ENCODE peak calls at places on chromosomes 4 and X, in ten cellular contexts. One of them, this sample, is unnamed.

GRCh38 chrX:147912093-147912801 is 528 bp downstream of the FMR1 start:
- DNase-seq in upper lobe of right lung: peak
- DNase-seq in hepatocyte: peak
- DNase-seq in psoas muscle: peak
- DNase-seq in tibial artery: peak
- DNase-seq in adrenal gland: peak
- DNase-seq in astrocyte: peak
- DNase-seq in AG10803: peak
- DNase-seq in neural progenitor cell: peak
- DNase-seq in GM12878: no peak
- DNase-seq in this sample: peak

GRCh38 chr4:98662619-98663225 is 4.3 kb upstream of the TSPAN5 start:
- DNase-seq in upper lobe of right lung: no peak
- DNase-seq in hepatocyte: no peak
- DNase-seq in psoas muscle: no peak
- DNase-seq in tibial artery: no peak
- DNase-seq in adrenal gland: no peak
- DNase-seq in astrocyte: peak
- DNase-seq in AG10803: peak
- DNase-seq in neural progenitor cell: peak
- DNase-seq in GM12878: no peak
- DNase-seq in this sample: no peak

GRCh38 chr4:96352051-96352517 is 512.2 kb downstream of the PDHA2 start:
- DNase-seq in upper lobe of right lung: no peak
- DNase-seq in hepatocyte: peak
- DNase-seq in psoas muscle: no peak
- DNase-seq in tibial artery: no peak
- DNase-seq in adrenal gland: no peak
- DNase-seq in astrocyte: peak
- DNase-seq in AG10803: no peak
- DNase-seq in neural progenitor cell: peak
- DNase-seq in GM12878: no peak
- DNase-seq in this sample: peak

GRCh38 chr4:7103031-7103598 is 35.3 kb upstream of the GRPEL1 start:
- DNase-seq in upper lobe of right lung: peak
- DNase-seq in hepatocyte: peak
- DNase-seq in psoas muscle: peak
- DNase-seq in tibial artery: peak
- DNase-seq in adrenal gland: peak
- DNase-seq in astrocyte: peak
- DNase-seq in AG10803: peak
- DNase-seq in neural progenitor cell: peak
- DNase-seq in GM12878: peak
- DNase-seq in this sample: peak

GRCh38 chrX:18707442-18708049 is at the start of gene PPEF1:
- DNase-seq in upper lobe of right lung: no peak
- DNase-seq in hepatocyte: no peak
- DNase-seq in psoas muscle: no peak
- DNase-seq in tibial artery: no peak
- DNase-seq in adrenal gland: no peak
- DNase-seq in astrocyte: no peak
- DNase-seq in AG10803: no peak
- DNase-seq in neural progenitor cell: no peak
- DNase-seq in GM12878: no peak
- DNase-seq in this sample: no peak

GRCh38 chr4:87422104-87423052 is at the start of gene NUDT9:
- DNase-seq in upper lobe of right lung: peak
- DNase-seq in hepatocyte: peak
- DNase-seq in psoas muscle: peak
- DNase-seq in tibial artery: peak
- DNase-seq in adrenal gland: peak
- DNase-seq in astrocyte: peak
- DNase-seq in AG10803: peak
- DNase-seq in neural progenitor cell: peak
- DNase-seq in GM12878: peak
- DNase-seq in this sample: peak

GRCh38 chr4:3716034-3716875 is 49.9 kb upstream of the ADRA2C start:
- DNase-seq in upper lobe of right lung: peak
- DNase-seq in hepatocyte: no peak
- DNase-seq in psoas muscle: no peak
- DNase-seq in tibial artery: no peak
- DNase-seq in adrenal gland: no peak
- DNase-seq in astrocyte: no peak
- DNase-seq in AG10803: no peak
- DNase-seq in neural progenitor cell: no peak
- DNase-seq in GM12878: no peak
- DNase-seq in this sample: no peak

GRCh38 chr4:116603096-116603495 is 482.3 kb downstream of the TRAM1L1 start:
- DNase-seq in upper lobe of right lung: no peak
- DNase-seq in hepatocyte: no peak
- DNase-seq in psoas muscle: no peak
- DNase-seq in tibial artery: no peak
- DNase-seq in adrenal gland: no peak
- DNase-seq in astrocyte: no peak
- DNase-seq in AG10803: no peak
- DNase-seq in neural progenitor cell: no peak
- DNase-seq in GM12878: no peak
- DNase-seq in this sample: no peak

DNA sequence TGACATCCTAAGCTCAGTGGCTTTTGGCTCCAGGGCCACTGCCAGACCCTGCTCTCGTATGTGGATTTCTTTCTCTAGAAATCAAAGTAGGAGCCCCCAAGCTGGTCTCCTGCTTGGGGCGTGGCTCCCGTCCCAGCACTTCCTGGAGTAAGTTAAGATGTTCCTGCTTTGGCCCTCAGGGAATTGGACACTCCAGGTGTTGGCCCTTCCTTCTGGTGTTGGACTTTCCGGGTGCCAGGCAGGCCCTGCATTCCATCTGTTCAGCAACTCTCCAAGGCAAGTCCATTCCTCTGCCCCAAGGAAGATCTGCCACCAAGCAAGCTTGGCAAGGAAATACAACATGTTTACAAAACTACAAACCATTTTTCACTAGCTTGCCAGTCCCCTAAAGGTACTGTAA is 22.1 kb upstream of the GPC4 start:
- DNase-seq in upper lobe of right lung: no peak
- DNase-seq in hepatocyte: no peak
- DNase-seq in psoas muscle: no peak
- DNase-seq in tibial artery: no peak
- DNase-seq in adrenal gland: no peak
- DNase-seq in astrocyte: no peak
- DNase-seq in AG10803: no peak
- DNase-seq in neural progenitor cell: no peak
- DNase-seq in GM12878: no peak
- DNase-seq in this sample: no peak
- TF ChIP-seq CTCF in upper lobe of right lung: no peak
- TF ChIP-seq CTCF in hepatocyte: no peak
- TF ChIP-seq CTCF in psoas muscle: no peak
- TF ChIP-seq CTCF in tibial artery: no peak
- TF ChIP-seq CTCF in adrenal gland: no peak
- TF ChIP-seq CTCF in astrocyte: no peak
- TF ChIP-seq CTCF in AG10803: no peak
- TF ChIP-seq CTCF in neural progenitor cell: no peak
- TF ChIP-seq CTCF in GM12878: no peak
- TF ChIP-seq CTCF in this sample: no peak

GRCh38 chr4:133156556-133156955 is 7.5 kb downstream of the PCDH10 start:
- DNase-seq in upper lobe of right lung: no peak
- DNase-seq in hepatocyte: no peak
- DNase-seq in psoas muscle: no peak
- DNase-seq in tibial artery: no peak
- DNase-seq in adrenal gland: no peak
- DNase-seq in astrocyte: no peak
- DNase-seq in AG10803: no peak
- DNase-seq in neural progenitor cell: no peak
- DNase-seq in GM12878: no peak
- DNase-seq in this sample: no peak

GRCh38 chr4:133157460-133158160 is 8.5 kb downstream of the PCDH10 start:
- DNase-seq in upper lobe of right lung: no peak
- DNase-seq in hepatocyte: no peak
- DNase-seq in psoas muscle: no peak
- DNase-seq in tibial artery: no peak
- DNase-seq in adrenal gland: no peak
- DNase-seq in astrocyte: no peak
- DNase-seq in AG10803: no peak
- DNase-seq in neural progenitor cell: no peak
- DNase-seq in GM12878: no peak
- DNase-seq in this sample: no peak

GRCh38 chr4:133161570-133161969 is 12.5 kb downstream of the PCDH10 start:
- DNase-seq in upper lobe of right lung: no peak
- DNase-seq in hepatocyte: no peak
- DNase-seq in psoas muscle: no peak
- DNase-seq in tibial artery: no peak
- DNase-seq in adrenal gland: no peak
- DNase-seq in astrocyte: no peak
- DNase-seq in AG10803: no peak
- DNase-seq in neural progenitor cell: no peak
- DNase-seq in GM12878: no peak
- DNase-seq in this sample: no peak

GRCh38 chr4:133162941-133163340 is 13.8 kb downstream of the PCDH10 start:
- DNase-seq in upper lobe of right lung: no peak
- DNase-seq in hepatocyte: no peak
- DNase-seq in psoas muscle: no peak
- DNase-seq in tibial artery: no peak
- DNase-seq in adrenal gland: no peak
- DNase-seq in astrocyte: no peak
- DNase-seq in AG10803: no peak
- DNase-seq in neural progenitor cell: no peak
- DNase-seq in GM12878: no peak
- DNase-seq in this sample: no peak

DNA sequence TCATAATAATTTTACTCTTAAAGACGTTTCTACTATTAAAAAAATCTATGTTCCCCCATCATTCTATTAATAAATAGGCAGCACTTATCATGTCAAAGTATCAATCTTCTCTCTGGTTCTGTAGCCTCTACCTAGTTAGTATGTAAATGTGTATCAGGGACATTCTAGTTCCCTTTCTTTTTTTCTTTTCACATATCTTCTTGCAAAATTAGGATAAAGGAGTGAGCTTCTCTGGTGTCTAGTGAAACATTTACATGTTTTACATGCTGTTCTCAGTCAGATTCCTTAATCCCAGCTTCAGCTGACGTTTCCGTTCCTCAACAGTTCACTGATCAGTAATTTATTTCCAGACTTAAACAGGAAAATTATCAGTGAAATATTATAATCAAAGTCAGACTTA is 11.8 kb downstream of the PCDH10 start:
- DNase-seq in upper lobe of right lung: no peak
- DNase-seq in hepatocyte: no peak
- DNase-seq in psoas muscle: no peak
- DNase-seq in tibial artery: no peak
- DNase-seq in adrenal gland: no peak
- DNase-seq in astrocyte: no peak
- DNase-seq in AG10803: no peak
- DNase-seq in neural progenitor cell: no peak
- DNase-seq in GM12878: no peak
- DNase-seq in this sample: no peak
- TF ChIP-seq CTCF in upper lobe of right lung: no peak
- TF ChIP-seq CTCF in hepatocyte: no peak
- TF ChIP-seq CTCF in psoas muscle: no peak
- TF ChIP-seq CTCF in tibial artery: no peak
- TF ChIP-seq CTCF in adrenal gland: no peak
- TF ChIP-seq CTCF in astrocyte: no peak
- TF ChIP-seq CTCF in AG10803: no peak
- TF ChIP-seq CTCF in neural progenitor cell: no peak
- TF ChIP-seq CTCF in GM12878: no peak
- TF ChIP-seq CTCF in this sample: no peak

DNA sequence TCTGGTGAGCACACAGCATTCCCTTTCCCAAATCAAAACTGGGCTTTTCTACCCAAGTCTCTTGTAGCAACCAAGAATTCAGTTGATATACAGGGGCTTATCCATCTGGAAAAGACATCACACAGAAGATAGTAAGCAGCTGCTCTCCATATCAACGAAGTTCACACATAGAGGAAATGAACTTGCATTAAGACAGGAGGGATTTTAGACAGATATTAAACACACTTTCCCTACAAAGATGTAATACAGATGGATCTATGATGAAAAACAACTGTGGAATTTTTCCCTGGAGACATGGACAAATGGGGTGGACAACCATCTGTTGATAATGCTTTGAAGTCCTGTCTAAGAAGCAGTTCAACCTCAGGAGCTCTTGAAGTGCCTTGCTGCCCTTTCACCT is 9.8 kb upstream of the PDE5A start:
- DNase-seq in upper lobe of right lung: no peak
- DNase-seq in hepatocyte: no peak
- DNase-seq in psoas muscle: no peak
- DNase-seq in tibial artery: no peak
- DNase-seq in adrenal gland: no peak
- DNase-seq in astrocyte: peak
- DNase-seq in AG10803: peak
- DNase-seq in neural progenitor cell: no peak
- DNase-seq in GM12878: no peak
- DNase-seq in this sample: no peak
- TF ChIP-seq CTCF in upper lobe of right lung: no peak
- TF ChIP-seq CTCF in hepatocyte: no peak
- TF ChIP-seq CTCF in psoas muscle: no peak
- TF ChIP-seq CTCF in tibial artery: no peak
- TF ChIP-seq CTCF in adrenal gland: no peak
- TF ChIP-seq CTCF in astrocyte: no peak
- TF ChIP-seq CTCF in AG10803: no peak
- TF ChIP-seq CTCF in neural progenitor cell: no peak
- TF ChIP-seq CTCF in GM12878: no peak
- TF ChIP-seq CTCF in this sample: no peak

GRCh38 chrX:1502241-1502640 is 34.7 kb downstream of the P2RY8 start:
- DNase-seq in upper lobe of right lung: peak
- DNase-seq in hepatocyte: no peak
- DNase-seq in psoas muscle: no peak
- DNase-seq in tibial artery: no peak
- DNase-seq in adrenal gland: no peak
- DNase-seq in astrocyte: no peak
- DNase-seq in AG10803: no peak
- DNase-seq in neural progenitor cell: no peak
- DNase-seq in GM12878: no peak
- DNase-seq in this sample: no peak

GRCh38 chrX:1507511-1508463 is 29.2 kb downstream of the P2RY8 start:
- DNase-seq in upper lobe of right lung: peak
- DNase-seq in hepatocyte: no peak
- DNase-seq in psoas muscle: no peak
- DNase-seq in tibial artery: no peak
- DNase-seq in adrenal gland: no peak
- DNase-seq in astrocyte: no peak
- DNase-seq in AG10803: no peak
- DNase-seq in neural progenitor cell: no peak
- DNase-seq in GM12878: peak
- DNase-seq in this sample: no peak

GRCh38 chrX:1511150-1511549 is 25.8 kb downstream of the P2RY8 start:
- DNase-seq in upper lobe of right lung: no peak
- DNase-seq in hepatocyte: no peak
- DNase-seq in psoas muscle: no peak
- DNase-seq in tibial artery: no peak
- DNase-seq in adrenal gland: no peak
- DNase-seq in astrocyte: no peak
- DNase-seq in AG10803: no peak
- DNase-seq in neural progenitor cell: no peak
- DNase-seq in GM12878: no peak
- DNase-seq in this sample: no peak

GRCh38 chrX:1502853-1503252 is 34.1 kb downstream of the P2RY8 start:
- DNase-seq in upper lobe of right lung: peak
- DNase-seq in hepatocyte: no peak
- DNase-seq in psoas muscle: no peak
- DNase-seq in tibial artery: no peak
- DNase-seq in adrenal gland: no peak
- DNase-seq in astrocyte: no peak
- DNase-seq in AG10803: no peak
- DNase-seq in neural progenitor cell: no peak
- DNase-seq in GM12878: no peak
- DNase-seq in this sample: no peak

GRCh38 chrX:1506916-1507315 is 30.1 kb downstream of the P2RY8 start:
- DNase-seq in upper lobe of right lung: peak
- DNase-seq in hepatocyte: no peak
- DNase-seq in psoas muscle: no peak
- DNase-seq in tibial artery: no peak
- DNase-seq in adrenal gland: no peak
- DNase-seq in astrocyte: no peak
- DNase-seq in AG10803: no peak
- DNase-seq in neural progenitor cell: no peak
- DNase-seq in GM12878: no peak
- DNase-seq in this sample: no peak
- TF ChIP-seq CTCF in upper lobe of right lung: no peak
- TF ChIP-seq CTCF in hepatocyte: no peak
- TF ChIP-seq CTCF in psoas muscle: no peak
- TF ChIP-seq CTCF in tibial artery: no peak
- TF ChIP-seq CTCF in adrenal gland: no peak
- TF ChIP-seq CTCF in astrocyte: no peak
- TF ChIP-seq CTCF in AG10803: no peak
- TF ChIP-seq CTCF in neural progenitor cell: no peak
- TF ChIP-seq CTCF in GM12878: no peak
- TF ChIP-seq CTCF in this sample: no peak